ENCODE peak calls at places on chromosomes 4 and X, in eight cellular contexts. One of them, this sample, is unnamed.

GRCh38 chr4:92035666-92036065 is 268.1 kb upstream of the GRID2 start:
- DNase-seq in GM23338: peak; percentile 22
- DNase-seq in GM12878: no peak
- DNase-seq in K562: no peak
- DNase-seq in HCT116: no peak
- DNase-seq in Panc1: no peak
- DNase-seq in HepG2: no peak
- DNase-seq in SK-N-SH: no peak
- DNase-seq in this sample: no peak

GRCh38 chr4:24104173-24104572 is 214.3 kb upstream of the PPARGC1A start:
- DNase-seq in GM23338: no peak
- DNase-seq in SK-N-SH: no peak
- DNase-seq in K562: no peak
- DNase-seq in Panc1: no peak
- DNase-seq in GM12878: no peak
- DNase-seq in HepG2: no peak
- DNase-seq in HCT116: no peak
- DNase-seq in this sample: no peak

GRCh38 chrX:109839694-109840358 is 106.8 kb upstream of the ACSL4 start:
- DNase-seq in GM23338: peak; percentile 67
- DNase-seq in HCT116: peak; percentile 10
- DNase-seq in GM12878: no peak
- DNase-seq in HepG2: no peak
- DNase-seq in SK-N-SH: no peak
- DNase-seq in Panc1: no peak
- DNase-seq in K562: peak; percentile 57
- DNase-seq in this sample: no peak

GRCh38 chr4:119238068-119238722 is 25.7 kb downstream of the USP53 start:
- DNase-seq in GM12878: peak; percentile 75
- DNase-seq in HCT116: no peak
- DNase-seq in GM23338: no peak
- DNase-seq in Panc1: no peak
- DNase-seq in SK-N-SH: no peak
- DNase-seq in K562: no peak
- DNase-seq in HepG2: no peak
- DNase-seq in this sample: no peak

GRCh38 chrX:97639526-97639925 is 755.8 kb downstream of the RPA4 start:
- DNase-seq in HepG2: no peak
- DNase-seq in GM23338: peak; percentile 60
- DNase-seq in Panc1: no peak
- DNase-seq in K562: no peak
- DNase-seq in SK-N-SH: no peak
- DNase-seq in GM12878: no peak
- DNase-seq in HCT116: no peak
- DNase-seq in this sample: no peak

GRCh38 chr4:122874194-122874593 is 47.6 kb downstream of the FGF2 start:
- DNase-seq in HCT116: no peak
- DNase-seq in Panc1: no peak
- DNase-seq in K562: no peak
- DNase-seq in HepG2: peak; percentile 5
- DNase-seq in GM12878: no peak
- DNase-seq in GM23338: no peak
- DNase-seq in SK-N-SH: no peak
- DNase-seq in this sample: peak; percentile 6

GRCh38 chr4:78552398-78553396 is 1.1 kb downstream of the ANXA3 start:
- DNase-seq in Panc1: no peak
- DNase-seq in K562: no peak
- DNase-seq in HepG2: peak; percentile 67
- DNase-seq in GM23338: peak; percentile 87
- DNase-seq in GM12878: no peak
- DNase-seq in HCT116: peak; percentile 88
- DNase-seq in SK-N-SH: no peak
- DNase-seq in this sample: peak; percentile 13

GRCh38 chrX:41781500-41781899 is 57.5 kb downstream of the GPR82 start:
- DNase-seq in K562: peak; percentile 27
- DNase-seq in HepG2: peak; percentile 36
- DNase-seq in SK-N-SH: peak; percentile 36
- DNase-seq in GM23338: peak; percentile 62
- DNase-seq in HCT116: peak; percentile 31
- DNase-seq in GM12878: no peak
- DNase-seq in Panc1: peak; percentile 35
- DNase-seq in this sample: peak; percentile 8

GRCh38 chr4:41632481-41633073 is 94.6 kb downstream of the LIMCH1 start:
- DNase-seq in GM12878: no peak
- DNase-seq in K562: no peak
- DNase-seq in SK-N-SH: no peak
- DNase-seq in HepG2: no peak
- DNase-seq in Panc1: no peak
- DNase-seq in GM23338: no peak
- DNase-seq in HCT116: no peak
- DNase-seq in this sample: no peak

GRCh38 chr4:4981427-4981826 is 37.8 kb downstream of the CYTL1 start:
- DNase-seq in K562: no peak
- DNase-seq in HepG2: no peak
- DNase-seq in Panc1: no peak
- DNase-seq in SK-N-SH: no peak
- DNase-seq in GM23338: no peak
- DNase-seq in GM12878: no peak
- DNase-seq in HCT116: no peak
- DNase-seq in this sample: no peak

GRCh38 chr4:90080116-90080515 is 47.1 kb upstream of the CCSER1 start:
- DNase-seq in Panc1: no peak
- DNase-seq in HepG2: no peak
- DNase-seq in GM23338: no peak
- DNase-seq in SK-N-SH: peak; percentile 19
- DNase-seq in K562: no peak
- DNase-seq in GM12878: no peak
- DNase-seq in HCT116: no peak
- DNase-seq in this sample: no peak

GRCh38 chrX:8927066-8927465 is 106.9 kb downstream of the FAM9B start:
- DNase-seq in HCT116: no peak
- DNase-seq in Panc1: no peak
- DNase-seq in GM23338: no peak
- DNase-seq in GM12878: no peak
- DNase-seq in K562: no peak
- DNase-seq in SK-N-SH: no peak
- DNase-seq in HepG2: no peak
- DNase-seq in this sample: no peak

GRCh38 chr4:99856166-99856565 is 38.1 kb downstream of the LAMTOR3 start:
- DNase-seq in GM23338: no peak
- DNase-seq in HCT116: peak; percentile 4
- DNase-seq in K562: no peak
- DNase-seq in SK-N-SH: no peak
- DNase-seq in Panc1: no peak
- DNase-seq in GM12878: no peak
- DNase-seq in HepG2: no peak
- DNase-seq in this sample: peak; percentile 85

GRCh38 chr4:168451744-168452394 is 28.4 kb downstream of the DDX60L start:
- DNase-seq in Panc1: peak; percentile 67
- DNase-seq in K562: no peak
- DNase-seq in HepG2: no peak
- DNase-seq in GM12878: no peak
- DNase-seq in HCT116: peak; percentile 68
- DNase-seq in SK-N-SH: no peak
- DNase-seq in GM23338: no peak
- DNase-seq in this sample: peak; percentile 42

GRCh38 chr4:54067163-54067562 is 2.8 kb upstream of the CHIC2 start:
- DNase-seq in Panc1: no peak
- DNase-seq in K562: no peak
- DNase-seq in HCT116: peak; percentile 60
- DNase-seq in GM23338: no peak
- DNase-seq in GM12878: no peak
- DNase-seq in SK-N-SH: no peak
- DNase-seq in HepG2: no peak
- DNase-seq in this sample: no peak

GRCh38 chr4:56908206-56909082 is 744 bp downstream of the REST start:
- DNase-seq in HepG2: peak; percentile 47
- DNase-seq in GM23338: peak; percentile 85
- DNase-seq in GM12878: no peak
- DNase-seq in K562: peak; percentile 82
- DNase-seq in HCT116: no peak
- DNase-seq in Panc1: no peak
- DNase-seq in SK-N-SH: peak; percentile 86
- DNase-seq in this sample: peak; percentile 66

DNA sequence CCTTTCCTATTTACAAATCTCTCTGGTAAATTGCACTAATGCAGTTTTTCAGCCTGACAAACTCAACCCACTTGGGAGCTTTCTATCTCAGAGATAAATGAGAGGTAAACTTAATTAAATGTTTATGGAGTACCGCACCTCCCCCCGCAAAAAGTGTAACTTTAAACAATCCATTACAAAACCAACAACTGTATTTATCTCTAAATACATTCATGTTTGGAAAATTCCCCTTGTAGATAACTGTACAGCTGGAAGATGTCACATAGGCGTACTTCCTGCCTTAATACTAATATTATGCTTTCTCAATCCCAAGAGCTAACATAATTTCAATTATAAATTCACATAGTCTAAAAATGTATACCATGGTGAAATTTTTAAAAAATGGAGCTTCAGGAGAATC is 215.4 kb downstream of the LDB2 start:
- DNase-seq in GM12878: no peak
- DNase-seq in GM23338: no peak
- DNase-seq in SK-N-SH: no peak
- DNase-seq in K562: no peak
- DNase-seq in Panc1: no peak
- DNase-seq in HCT116: no peak
- DNase-seq in HepG2: no peak
- DNase-seq in this sample: no peak
- TF ChIP-seq REST in GM12878: no peak
- TF ChIP-seq REST in GM23338: no peak
- TF ChIP-seq REST in SK-N-SH: no peak
- TF ChIP-seq REST in K562: no peak
- TF ChIP-seq REST in Panc1: no peak
- TF ChIP-seq REST in HCT116: no peak
- TF ChIP-seq REST in HepG2: no peak
- TF ChIP-seq REST in this sample: no peak

GRCh38 chrX:17809273-17809672 is 51.8 kb downstream of the RAI2 start:
- DNase-seq in SK-N-SH: no peak
- DNase-seq in Panc1: no peak
- DNase-seq in GM12878: no peak
- DNase-seq in HCT116: no peak
- DNase-seq in HepG2: no peak
- DNase-seq in GM23338: no peak
- DNase-seq in K562: no peak
- DNase-seq in this sample: no peak
- H3K27me3 ChIP-seq in SK-N-SH: no peaks in the 10 kb centered on the region
- H3K27me3 ChIP-seq in Panc1: no peaks in the 10 kb centered on the region
- H3K27me3 ChIP-seq in GM12878: no peaks in the 10 kb centered on the region
- H3K27me3 ChIP-seq in HCT116: no peaks in the 10 kb centered on the region
- H3K27me3 ChIP-seq in HepG2: no peaks in the 10 kb centered on the region
- H3K27me3 ChIP-seq in GM23338: no peaks in the 10 kb centered on the region
- H3K27me3 ChIP-seq in K562: peaks cover 6% of the 10 kb centered on the region
- H3K27me3 ChIP-seq in this sample: no peaks in the 10 kb centered on the region

GRCh38 chrX:139202742-139203410 is 327.7 kb upstream of the F9 start:
- DNase-seq in GM12878: no peak
- DNase-seq in HCT116: no peak
- DNase-seq in GM23338: peak; percentile 35
- DNase-seq in K562: no peak
- DNase-seq in SK-N-SH: no peak
- DNase-seq in Panc1: no peak
- DNase-seq in HepG2: no peak
- DNase-seq in this sample: no peak
- TF ChIP-seq REST in GM12878: no peak
- TF ChIP-seq REST in HCT116: no peak
- TF ChIP-seq REST in GM23338: no peak
- TF ChIP-seq REST in K562: no peak
- TF ChIP-seq REST in SK-N-SH: no peak
- TF ChIP-seq REST in Panc1: no peak
- TF ChIP-seq REST in HepG2: no peak
- TF ChIP-seq REST in this sample: no peak

GRCh38 chr4:82797591-82798081 is 960 bp downstream of the SCD5 start:
- DNase-seq in SK-N-SH: peak; percentile 75
- DNase-seq in K562: no peak
- DNase-seq in HCT116: no peak
- DNase-seq in HepG2: no peak
- DNase-seq in GM23338: peak; percentile 46
- DNase-seq in Panc1: no peak
- DNase-seq in GM12878: no peak
- DNase-seq in this sample: no peak
- H3K27me3 ChIP-seq in SK-N-SH: no peaks in the 10 kb centered on the region
- H3K27me3 ChIP-seq in K562: peaks cover 62% of the 10 kb centered on the region
- H3K27me3 ChIP-seq in HCT116: no peaks in the 10 kb centered on the region
- H3K27me3 ChIP-seq in HepG2: peaks cover 53% of the 10 kb centered on the region
- H3K27me3 ChIP-seq in GM23338: peaks cover 100% of the 10 kb centered on the region
- H3K27me3 ChIP-seq in Panc1: no peaks in the 10 kb centered on the region
- H3K27me3 ChIP-seq in GM12878: no peaks in the 10 kb centered on the region
- H3K27me3 ChIP-seq in this sample: peaks cover 28% of the 10 kb centered on the region